ENCODE peak calls at places on chromosomes 4 and X, in six cellular contexts. One of them, this sample, is unnamed.

GRCh38 chr4:184728858-184729257 is 5.0 kb downstream of the CENPU start:
- DNase-seq in SW 1271: no peak
- DNase-seq in activated CD4-positive, alpha-beta T cell treated with anti-CD3 and anti-CD28 coated beads, Interleukin-2, amount 10 ng/mL, durations not matched to agents 7 days and 5 days: no peak
- DNase-seq in GM23248: no peak
- DNase-seq in COR-L47: no peak
- DNase-seq in cardiac muscle cell: no peak
- DNase-seq in this sample: no peak

GRCh38 chr4:40349561-40350198 is 14.5 kb downstream of the CHRNA9 start:
- DNase-seq in COR-L47: no peak
- DNase-seq in cardiac muscle cell: no peak
- DNase-seq in GM23248: peak; percentile 82
- DNase-seq in activated CD4-positive, alpha-beta T cell treated with anti-CD3 and anti-CD28 coated beads, Interleukin-2, amount 10 ng/mL, durations not matched to agents 7 days and 5 days: no peak
- DNase-seq in SW 1271: no peak
- DNase-seq in this sample: no peak

GRCh38 chr4:168076989-168077725 is 15.2 kb upstream of the ANXA10 start:
- DNase-seq in GM23248: peak; percentile 69
- DNase-seq in SW 1271: no peak
- DNase-seq in activated CD4-positive, alpha-beta T cell treated with anti-CD3 and anti-CD28 coated beads, Interleukin-2, amount 10 ng/mL, durations not matched to agents 7 days and 5 days: peak; percentile 50
- DNase-seq in cardiac muscle cell: peak; percentile 81
- DNase-seq in COR-L47: peak; percentile 55
- DNase-seq in this sample: no peak

GRCh38 chr4:24686866-24687672 is 102.7 kb upstream of the DHX15 start:
- DNase-seq in SW 1271: no peak
- DNase-seq in COR-L47: no peak
- DNase-seq in GM23248: no peak
- DNase-seq in cardiac muscle cell: peak; percentile 30
- DNase-seq in activated CD4-positive, alpha-beta T cell treated with anti-CD3 and anti-CD28 coated beads, Interleukin-2, amount 10 ng/mL, durations not matched to agents 7 days and 5 days: peak; percentile 12
- DNase-seq in this sample: no peak

GRCh38 chr4:8280876-8281440 is 11.4 kb downstream of the HTRA3 start:
- DNase-seq in COR-L47: no peak
- DNase-seq in GM23248: no peak
- DNase-seq in activated CD4-positive, alpha-beta T cell treated with anti-CD3 and anti-CD28 coated beads, Interleukin-2, amount 10 ng/mL, durations not matched to agents 7 days and 5 days: no peak
- DNase-seq in SW 1271: no peak
- DNase-seq in cardiac muscle cell: no peak
- DNase-seq in this sample: peak; percentile 67

GRCh38 chr4:105088110-105088879 is 58.4 kb upstream of the TET2 start:
- DNase-seq in activated CD4-positive, alpha-beta T cell treated with anti-CD3 and anti-CD28 coated beads, Interleukin-2, amount 10 ng/mL, durations not matched to agents 7 days and 5 days: no peak
- DNase-seq in GM23248: peak; percentile 92
- DNase-seq in cardiac muscle cell: no peak
- DNase-seq in SW 1271: no peak
- DNase-seq in COR-L47: no peak
- DNase-seq in this sample: no peak

GRCh38 chrX:15055146-15055930 is 182.1 kb downstream of the MOSPD2 start:
- DNase-seq in activated CD4-positive, alpha-beta T cell treated with anti-CD3 and anti-CD28 coated beads, Interleukin-2, amount 10 ng/mL, durations not matched to agents 7 days and 5 days: no peak
- DNase-seq in COR-L47: no peak
- DNase-seq in SW 1271: no peak
- DNase-seq in GM23248: peak; percentile 66
- DNase-seq in cardiac muscle cell: no peak
- DNase-seq in this sample: no peak

GRCh38 chr4:7132249-7132648 is 60.1 kb upstream of the SORCS2 start:
- DNase-seq in activated CD4-positive, alpha-beta T cell treated with anti-CD3 and anti-CD28 coated beads, Interleukin-2, amount 10 ng/mL, durations not matched to agents 7 days and 5 days: no peak
- DNase-seq in SW 1271: no peak
- DNase-seq in COR-L47: no peak
- DNase-seq in cardiac muscle cell: no peak
- DNase-seq in GM23248: no peak
- DNase-seq in this sample: no peak

GRCh38 chr4:15717647-15718416 is 15.0 kb downstream of the BST1 start:
- DNase-seq in COR-L47: no peak
- DNase-seq in activated CD4-positive, alpha-beta T cell treated with anti-CD3 and anti-CD28 coated beads, Interleukin-2, amount 10 ng/mL, durations not matched to agents 7 days and 5 days: no peak
- DNase-seq in cardiac muscle cell: no peak
- DNase-seq in SW 1271: no peak
- DNase-seq in GM23248: peak; percentile 30
- DNase-seq in this sample: no peak

This sample was measured in posterior vena cava.